ENCODE peak calls at places on chromosomes 12 and 14, in four cellular contexts. One of them, this sample, is unnamed.

GRCh38 chr14:43778956-43779639 is 728.0 kb downstream of the FSCB start:
- DNase-seq in H1: no peak
- DNase-seq in HepG2: peak; percentile 99
- DNase-seq in HCT116: no peak
- DNase-seq in this sample: no peak

GRCh38 chr14:55845963-55846851 is 266.2 kb downstream of the KTN1 start:
- DNase-seq in HepG2: peak; percentile 10
- DNase-seq in H1: no peak
- DNase-seq in HCT116: no peak
- DNase-seq in this sample: peak; percentile 40

GRCh38 chr14:36505892-36506731 is 13.9 kb downstream of the NKX2-1 start:
- DNase-seq in H1: peak; percentile 77
- DNase-seq in HepG2: no peak
- DNase-seq in HCT116: no peak
- DNase-seq in this sample: no peak

GRCh38 chr12:76449572-76449971 is 101.4 kb upstream of the BBS10 start:
- DNase-seq in HCT116: no peak
- DNase-seq in HepG2: no peak
- DNase-seq in H1: no peak
- DNase-seq in this sample: no peak

GRCh38 chr14:56422703-56423213 is 156.8 kb upstream of the TMEM260 start:
- DNase-seq in HCT116: peak; percentile 16
- DNase-seq in HepG2: peak; percentile 21
- DNase-seq in H1: no peak
- DNase-seq in this sample: peak; percentile 11

GRCh38 chr14:103880986-103881926 is 33.9 kb upstream of the PPP1R13B start:
- DNase-seq in HepG2: peak; percentile 75
- DNase-seq in H1: no peak
- DNase-seq in HCT116: no peak
- DNase-seq in this sample: no peak

GRCh38 chr14:76894308-76894707 is 68.1 kb downstream of the LRRC74A start:
- DNase-seq in HepG2: no peak
- DNase-seq in H1: no peak
- DNase-seq in HCT116: no peak
- DNase-seq in this sample: peak; percentile 64

GRCh38 chr14:97077253-97077653 is 280.1 kb downstream of the VRK1 start:
- DNase-seq in H1: no peak
- DNase-seq in HepG2: no peak
- DNase-seq in HCT116: peak; percentile 61
- DNase-seq in this sample: peak; percentile 75

GRCh38 chr14:23428686-23429495 is 6.6 kb downstream of the MYH7 start:
- DNase-seq in HCT116: no peak
- DNase-seq in H1: no peak
- DNase-seq in HepG2: no peak
- DNase-seq in this sample: no peak

GRCh38 chr14:89614009-89614691 is 197.1 kb upstream of the FOXN3 start:
- DNase-seq in HCT116: no peak
- DNase-seq in HepG2: no peak
- DNase-seq in H1: no peak
- DNase-seq in this sample: no peak

GRCh38 chr12:54701940-54702592 is 53.9 kb upstream of the DCD start:
- DNase-seq in HCT116: peak; percentile 37
- DNase-seq in H1: no peak
- DNase-seq in HepG2: peak; percentile 36
- DNase-seq in this sample: peak; percentile 32

GRCh38 chr12:108600702-108601007 is 2.8 kb upstream of the TMEM119 start:
- DNase-seq in HepG2: no peak
- DNase-seq in H1: no peak
- DNase-seq in HCT116: no peak
- DNase-seq in this sample: no peak
- TF ChIP-seq ATF3 in HepG2: no peak
- TF ChIP-seq ATF3 in H1: no peak
- TF ChIP-seq ATF3 in HCT116: no peak
- TF ChIP-seq ATF3 in this sample: no peak

DNA sequence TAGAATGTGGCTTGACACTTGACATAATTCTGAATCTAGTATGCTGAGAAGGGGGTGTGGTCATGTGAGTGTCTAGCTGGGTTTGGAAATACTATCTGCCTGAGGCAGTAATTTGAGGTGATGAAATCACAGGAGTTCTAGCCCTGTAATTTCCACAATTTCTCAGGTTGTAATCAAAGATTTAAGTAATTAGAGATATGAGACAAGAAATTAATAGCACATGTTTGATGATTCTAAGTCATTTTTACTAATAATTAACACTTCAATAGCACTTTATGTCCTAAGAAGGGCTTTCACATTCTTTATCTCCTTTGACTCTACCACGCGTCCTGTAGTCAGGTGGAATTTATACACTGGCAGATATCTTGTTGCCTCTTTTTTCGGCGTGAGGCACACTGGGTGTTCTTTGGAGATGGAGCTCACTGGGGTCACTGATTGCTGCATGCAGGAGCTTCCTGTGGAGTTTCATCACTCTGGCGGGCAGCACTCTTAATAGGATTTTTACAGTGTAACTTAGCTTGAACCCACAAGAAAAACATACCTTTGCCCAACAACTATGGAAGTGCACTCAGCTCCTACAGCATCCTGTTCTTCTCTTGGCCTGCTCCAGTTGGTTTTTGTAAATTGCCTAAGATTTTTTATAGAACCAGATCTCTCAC is 3.3 kb upstream of the AMIGO2 start:
- DNase-seq in H1: no peak
- DNase-seq in HepG2: no peak
- DNase-seq in HCT116: no peak
- DNase-seq in this sample: peak; percentile 48
- TF ChIP-seq ZNF274 in H1: no peak
- TF ChIP-seq ZNF274 in HepG2: no peak
- TF ChIP-seq ZNF274 in HCT116: no peak
- TF ChIP-seq ZNF274 in this sample: no peak

DNA sequence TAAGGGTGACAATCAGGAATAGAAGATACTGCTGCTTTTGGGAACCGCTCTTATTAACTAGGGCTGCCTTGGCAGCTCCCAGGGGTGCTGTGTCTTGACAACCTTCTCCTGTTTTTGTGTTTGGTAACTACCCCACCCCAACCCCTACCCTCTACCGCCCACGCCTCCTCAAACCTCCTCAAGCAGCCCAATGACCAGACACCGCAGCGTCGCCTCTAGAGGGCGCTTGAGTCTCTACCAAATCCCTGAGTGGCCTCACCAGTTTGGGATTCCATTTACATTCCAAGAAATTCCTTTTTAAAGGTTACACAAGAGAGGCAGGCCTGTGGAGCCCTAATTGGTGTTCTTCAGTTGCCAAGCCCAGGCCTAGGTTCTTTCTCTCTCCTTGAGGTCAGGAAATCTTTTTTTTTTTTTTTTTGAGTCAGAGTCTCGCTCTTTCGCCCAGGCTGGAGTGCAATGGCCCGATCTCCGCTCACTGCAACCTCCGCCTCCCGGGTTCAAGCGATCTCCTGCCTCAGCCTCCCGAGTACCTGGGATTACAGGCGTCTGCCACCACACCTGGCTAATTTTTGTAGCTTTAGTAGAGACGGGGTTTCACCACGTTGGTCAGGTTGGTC is 72.4 kb upstream of the USP44 start:
- DNase-seq in H1: peak; percentile 81
- DNase-seq in HepG2: peak; percentile 73
- DNase-seq in HCT116: peak; percentile 66
- DNase-seq in this sample: peak; percentile 63
- TF ChIP-seq ATF3 in H1: no peak
- TF ChIP-seq ATF3 in HepG2: no peak
- TF ChIP-seq ATF3 in HCT116: no peak
- TF ChIP-seq ATF3 in this sample: no peak

GRCh38 chr14:100203962-100204834 is 34.7 kb upstream of the YY1 start:
- DNase-seq in HCT116: no peak
- DNase-seq in H1: no peak
- DNase-seq in HepG2: peak; percentile 96
- DNase-seq in this sample: no peak
- TF ChIP-seq ZNF274 in HCT116: no peak
- TF ChIP-seq ZNF274 in H1: no peak
- TF ChIP-seq ZNF274 in HepG2: no peak
- TF ChIP-seq ZNF274 in this sample: no peak

GRCh38 chr14:61438860-61439765 is 117.7 kb downstream of the PRKCH start:
- DNase-seq in HCT116: no peak
- DNase-seq in H1: no peak
- DNase-seq in HepG2: peak; percentile 85
- DNase-seq in this sample: no peak
- TF ChIP-seq ATF3 in HCT116: no peak
- TF ChIP-seq ATF3 in H1: no peak
- TF ChIP-seq ATF3 in HepG2: no peak
- TF ChIP-seq ATF3 in this sample: no peak

GRCh38 chr14:51066576-51066975 is 28.3 kb downstream of the TRIM9 start:
- DNase-seq in HCT116: no peak
- DNase-seq in HepG2: no peak
- DNase-seq in H1: no peak
- DNase-seq in this sample: no peak

GRCh38 chr14:51069065-51069464 is 25.8 kb downstream of the TRIM9 start:
- DNase-seq in H1: no peak
- DNase-seq in HCT116: no peak
- DNase-seq in HepG2: no peak
- DNase-seq in this sample: no peak

GRCh38 chr14:51067306-51067705 is 27.6 kb downstream of the TRIM9 start:
- DNase-seq in HepG2: no peak
- DNase-seq in H1: no peak
- DNase-seq in HCT116: no peak
- DNase-seq in this sample: no peak

GRCh38 chr14:51070732-51071131 is 24.2 kb downstream of the TRIM9 start:
- DNase-seq in HepG2: no peak
- DNase-seq in HCT116: no peak
- DNase-seq in H1: no peak
- DNase-seq in this sample: no peak

DNA sequence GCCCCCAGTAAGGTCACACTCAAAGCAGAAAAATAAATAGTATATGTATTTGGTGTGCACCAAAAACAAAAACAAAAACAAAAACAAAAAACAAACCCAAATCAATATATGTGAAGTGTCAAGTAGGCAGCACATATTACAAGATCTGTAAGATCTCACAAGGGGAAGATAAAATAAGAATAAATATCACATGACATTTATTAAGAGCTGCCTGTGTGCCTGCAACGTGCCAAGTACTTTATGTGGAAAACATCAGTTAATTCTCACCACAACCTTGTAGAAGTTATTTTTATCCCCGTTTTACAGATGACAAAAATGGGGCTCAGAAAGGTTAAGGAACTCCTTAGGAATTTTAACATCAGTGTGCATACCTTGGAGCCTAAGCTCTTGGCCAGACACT is 26.6 kb downstream of the TRIM9 start:
- DNase-seq in HCT116: no peak
- DNase-seq in HepG2: no peak
- DNase-seq in H1: no peak
- DNase-seq in this sample: no peak
- TF ChIP-seq ZNF274 in HCT116: no peak
- TF ChIP-seq ZNF274 in HepG2: no peak
- TF ChIP-seq ZNF274 in H1: no peak
- TF ChIP-seq ZNF274 in this sample: no peak

This sample was measured in K562.